ENCODE peak calls at places on chromosomes 7 and 10, in five cellular contexts. O is posterior vena cava; Y is stimulated activated CD4-positive, alpha-beta T cell treated with anti-CD3 and anti-CD28 coated beads, Interleukin-4, amount 100 ng/mL, for 4 hours; S is left lung; T is NCI-H1092. E is an unnamed sample.

GRCh38 chr7:78011642-78012041 is 213.1 kb downstream of the PHTF2 start:
- DNase-seq in O (no peak), Y (no peak), S (no peak), T (no peak), E (no peak)

GRCh38 chr7:41695661-41696322 is 7.1 kb downstream of the INHBA start:
- DNase-seq in O (no peak), Y (no peak), S (no peak), T (no peak), E (no peak)

GRCh38 chr7:30694218-30694745 is 12.0 kb upstream of the CRHR2 start:
- DNase-seq in O (no peak), Y (no peak), S (no peak), T (no peak), E (no peak)

GRCh38 chr10:29277296-29277695 is 11.6 kb upstream of the LYZL1 start:
- DNase-seq in O (no peak), Y (no peak), S (no peak), T (no peak), E (no peak)

GRCh38 chr7:33926535-33926934 is 21.2 kb downstream of the BMPER start:
- DNase-seq in O (no peak), Y (no peak), S (no peak), T (no peak), E (no peak)

GRCh38 chr7:99301496-99301895 is 24.2 kb upstream of the ARPC1A start:
- DNase-seq in O (no peak), Y (no peak), S (no peak), T (no peak), E (no peak)

GRCh38 chr7:13288516-13288915 is 601.1 kb downstream of the ARL4A start:
- DNase-seq in O (no peak), Y (no peak), S (no peak), T (no peak), E (no peak)

GRCh38 chr10:101063548-101064414 is 2.0 kb downstream of the KAZALD1 start:
- DNase-seq in O (no peak), Y (no peak), S (no peak), T (no peak), E (no peak)

GRCh38 chr7:157786375-157787274 is 449.8 kb downstream of the DNAJB6 start:
- DNase-seq in O (no peak), Y (no peak), S (no peak), T (no peak), E (no peak)

GRCh38 chr7:18574676-18575075 is 79.1 kb downstream of the HDAC9 start:
- DNase-seq in O (peak), Y (no peak), S (no peak), T (no peak), E (no peak)

GRCh38 chr7:2118056-2118455 is 114.7 kb downstream of the MAD1L1 start:
- DNase-seq in O (no peak), Y (no peak), S (no peak), T (no peak), E (no peak)

GRCh38 chr7:96090756-96091155 is 231.1 kb downstream of the SLC25A13 start:
- DNase-seq in O (no peak), Y (no peak), S (no peak), T (no peak), E (no peak)

GRCh38 chr10:97850446-97850845 is 803 bp downstream of the GOLGA7B start:
- DNase-seq in O (no peak), Y (no peak), S (no peak), T (no peak), E (no peak)

GRCh38 chr10:13788701-13789447 is 202.1 kb downstream of the PRPF18 start:
- DNase-seq in O (peak), Y (no peak), S (no peak), T (no peak), E (no peak)

GRCh38 chr10:74927701-74928100 is 101.3 kb downstream of the KAT6B start:
- DNase-seq in O (no peak), Y (no peak), S (no peak), T (no peak), E (no peak)

GRCh38 chr10:115653473-115653872 is 560.3 kb downstream of the ATRNL1 start:
- DNase-seq in O (no peak), Y (no peak), S (no peak), T (no peak), E (no peak)

GRCh38 chr10:14508725-14509124 is 178.0 kb upstream of the FRMD4A start:
- DNase-seq in O (peak), Y (no peak), S (peak), T (no peak), E (no peak)

GRCh38 chr10:71281646-71282322 is 37.3 kb upstream of the SLC29A3 start:
- DNase-seq in O (no peak), Y (no peak), S (no peak), T (no peak), E (no peak)

GRCh38 chr7:105934577-105935185 is 28.4 kb upstream of the CDHR3 start:
- DNase-seq in O (no peak), Y (no peak), S (no peak), T (peak), E (no peak)

GRCh38 chr7:127897704-127898454 is 133.4 kb downstream of the LRRC4 start:
- DNase-seq in O (no peak), Y (peak), S (no peak), T (no peak), E (no peak)

GRCh38 chr10:124639646-124640045 is 104.5 kb downstream of the FAM53B start:
- DNase-seq in O (no peak), Y (no peak), S (peak), T (no peak), E (no peak)

GRCh38 chr7:44322631-44323363 is 2.6 kb downstream of the CAMK2B start:
- DNase-seq in O (no peak), Y (no peak), S (peak), T (no peak), E (no peak)

GRCh38 chr10:51244739-51245138 is 170.5 kb downstream of the PRKG1 start:
- DNase-seq in O (no peak), Y (no peak), S (no peak), T (no peak), E (no peak)

GRCh38 chr7:25849361-25850184 is 302.4 kb upstream of the NFE2L3 start:
- DNase-seq in O (no peak), Y (no peak), S (no peak), T (no peak), E (no peak)

GRCh38 chr7:82183633-82184032 is 259.9 kb downstream of the CACNA2D1 start:
- DNase-seq in O (no peak), Y (no peak), S (no peak), T (no peak), E (no peak)

GRCh38 chr7:31917256-31917655 is 153.0 kb downstream of the PDE1C start:
- DNase-seq in O (no peak), Y (no peak), S (no peak), T (no peak), E (no peak)

GRCh38 chr10:101226888-101227736 is 2.2 kb downstream of the LBX1 start:
- DNase-seq in O (no peak), Y (no peak), S (peak), T (no peak), E (no peak)

GRCh38 chr10:89369142-89370105 is 8.4 kb upstream of the IFIT1B start:
- DNase-seq in O (no peak), Y (no peak), S (no peak), T (no peak), E (no peak)

GRCh38 chr7:91293840-91294239 is 29.6 kb downstream of the FZD1 start:
- DNase-seq in O (no peak), Y (no peak), S (no peak), T (no peak), E (no peak)

GRCh38 chr10:121873236-121873635 is 54.6 kb downstream of the ATE1 start:
- DNase-seq in O (no peak), Y (no peak), S (no peak), T (no peak), E (no peak)

GRCh38 chr7:117834983-117835664 is 38.1 kb downstream of the CTTNBP2 start:
- DNase-seq in O (no peak), Y (no peak), S (no peak), T (peak), E (no peak)

GRCh38 chr10:51233337-51234100 is 159.2 kb downstream of the PRKG1 start:
- DNase-seq in O (no peak), Y (no peak), S (no peak), T (no peak), E (no peak)

GRCh38 chr7:127409629-127410028 is 17.1 kb upstream of the ZNF800 start:
- DNase-seq in O (no peak), Y (no peak), S (no peak), T (no peak), E (no peak)

GRCh38 chr10:20144268-20144667 is 328.0 kb downstream of the PLXDC2 start:
- DNase-seq in O (no peak), Y (no peak), S (no peak), T (no peak), E (no peak)

GRCh38 chr7:116851175-116851574 is 11.2 kb upstream of the CAPZA2 start:
- DNase-seq in O (no peak), Y (no peak), S (no peak), T (no peak), E (no peak)

GRCh38 chr10:44723654-44724053 is 187.5 kb upstream of the TMEM72 start:
- DNase-seq in O (peak), Y (no peak), S (no peak), T (no peak), E (no peak)

E was measured in mesenteric fat pad.